ENCODE peak calls at places on chromosomes 4 and X, in nine cellular contexts. K is GM23338; N is suprapubic skin; J is CD8-positive, alpha-beta T cell; F is transverse colon; Z is glutamatergic neuron; E is Calu3; X is fibroblast of lung; H is ovary. U is an unnamed sample.
A peak's percentile ranks its signal among the peaks of the same experiment; 100 is the strongest.

GRCh38 chr4:73387552-73387951 is 16.5 kb upstream of the ALB start:
- DNase-seq in K (no peak), N (no peak), J (no peak), F (no peak), Z (no peak), E (no peak), X (no peak), H (no peak), U (no peak)

GRCh38 chr4:94365304-94365703 is 22.7 kb upstream of the HPGDS start:
- DNase-seq in K (no peak), N (no peak), J (no peak), F (no peak), Z (no peak), E (no peak), X (no peak), H (no peak), U (no peak)

GRCh38 chr4:152522754-152523153 is 13.1 kb downstream of the FBXW7 start:
- DNase-seq in K (no peak), N (no peak), J (no peak), F (no peak), Z (no peak), E (no peak), X (no peak), H (no peak), U (no peak)

GRCh38 chrX:21943460-21944135 is 3.1 kb downstream of the SMS start:
- DNase-seq in K (no peak), N (no peak), J (no peak), F (no peak), Z (no peak), E (no peak), X (peak; percentile 89), H (no peak), U (peak; percentile 54)

GRCh38 chr4:1516881-1517480 is 110.7 kb upstream of the NKX1-1 start:
- DNase-seq in K (no peak), N (no peak), J (no peak), F (no peak), Z (no peak), E (no peak), X (no peak), H (no peak), U (no peak)

GRCh38 chrX:40644821-40645358 is 2.5 kb downstream of the CXorf38 start:
- DNase-seq in K (no peak), N (no peak), J (peak; percentile 54), F (peak; percentile 77), Z (no peak), E (peak; percentile 59), X (peak; percentile 73), H (peak; percentile 66), U (peak; percentile 57)

GRCh38 chrX:74242050-74242449 is 61.9 kb upstream of the ZCCHC13 start:
- DNase-seq in K (no peak), N (no peak), J (no peak), F (no peak), Z (no peak), E (no peak), X (peak; percentile 39), H (no peak), U (no peak)

GRCh38 chr4:10016169-10016568 is 5.1 kb downstream of the SLC2A9 start:
- DNase-seq in K (no peak), N (no peak), J (no peak), F (no peak), Z (no peak), E (no peak), X (no peak), H (no peak), U (no peak)

GRCh38 chrX:24513416-24513815 is 48.3 kb downstream of the PDK3 start:
- DNase-seq in K (no peak), N (no peak), J (no peak), F (no peak), Z (no peak), E (no peak), X (no peak), H (no peak), U (no peak)

GRCh38 chr4:37970702-37971101 is 10.5 kb downstream of the PTTG2 start:
- DNase-seq in K (peak; percentile 82), N (no peak), J (peak; percentile 69), F (peak; percentile 86), Z (no peak), E (peak; percentile 65), X (peak; percentile 21), H (peak; percentile 38), U (peak; percentile 59)

GRCh38 chr4:27463816-27464215 is 603.2 kb downstream of the STIM2 start:
- DNase-seq in K (no peak), N (no peak), J (no peak), F (no peak), Z (no peak), E (no peak), X (peak; percentile 1), H (no peak), U (no peak)

GRCh38 chr4:3898098-3898497 is 131.9 kb downstream of the ADRA2C start:
- DNase-seq in K (no peak), N (no peak), J (no peak), F (no peak), Z (no peak), E (no peak), X (no peak), H (no peak), U (no peak)

GRCh38 chrX:102338162-102338561 is 91.2 kb downstream of the NXF2 start:
- DNase-seq in K (no peak), N (peak; percentile 32), J (no peak), F (no peak), Z (no peak), E (no peak), X (no peak), H (no peak), U (no peak)

GRCh38 chr4:134567461-134567860 is 365.9 kb upstream of the PABPC4L start:
- DNase-seq in K (no peak), N (no peak), J (no peak), F (no peak), Z (no peak), E (no peak), X (no peak), H (no peak), U (no peak)

GRCh38 chr4:110854021-110854678 is 231.3 kb upstream of the PITX2 start:
- DNase-seq in K (no peak), N (no peak), J (no peak), F (peak; percentile 56), Z (peak; percentile 25), E (peak; percentile 5), X (peak; percentile 89), H (no peak), U (no peak)

GRCh38 chr4:99708551-99708950 is 50.9 kb upstream of the C4orf54 start:
- DNase-seq in K (no peak), N (no peak), J (no peak), F (no peak), Z (no peak), E (no peak), X (no peak), H (no peak), U (no peak)

GRCh38 chr4:139734201-139734874 is 68.7 kb downstream of the MGST2 start:
- DNase-seq in K (no peak), N (no peak), J (no peak), F (no peak), Z (no peak), E (no peak), X (peak; percentile 91), H (peak; percentile 79), U (no peak)

GRCh38 chr4:139735381-139736256 is 70.0 kb downstream of the MGST2 start:
- DNase-seq in K (peak; percentile 66), N (no peak), J (no peak), F (no peak), Z (peak; percentile 83), E (no peak), X (peak; percentile 39), H (peak; percentile 57), U (peak; percentile 14)

GRCh38 chr4:139736661-139737060 is 71.0 kb downstream of the MGST2 start:
- DNase-seq in K (peak; percentile 25), N (no peak), J (no peak), F (no peak), Z (no peak), E (no peak), X (peak; percentile 3), H (no peak), U (no peak)

GRCh38 chr4:139736257-139736626 is 70.6 kb downstream of the MGST2 start:
- DNase-seq in K (peak; percentile 22), N (no peak), J (no peak), F (no peak), Z (no peak), E (no peak), X (no peak), H (no peak), U (no peak)

GRCh38 chr4:139734875-139735380 is 69.3 kb downstream of the MGST2 start:
- DNase-seq in K (peak; percentile 91), N (peak; percentile 89), J (peak; percentile 50), F (peak; percentile 74), Z (peak; percentile 97), E (peak; percentile 61), X (peak; percentile 83), H (peak; percentile 95), U (peak; percentile 92)
- TF ChIP-seq CTCF in K (peak; percentile 87), N (peak; percentile 92), J (peak; percentile 22), F (peak; percentile 71), Z (no peak), E (peak; percentile 62), X (peak; percentile 49), H (peak; percentile 86), U (peak; percentile 70)

GRCh38 chrX:123884809-123885408 is 25.1 kb downstream of the XIAP start:
- DNase-seq in K (peak; percentile 54), N (no peak), J (peak; percentile 25), F (no peak), Z (no peak), E (peak; percentile 42), X (peak; percentile 67), H (peak; percentile 24), U (no peak)
- TF ChIP-seq CTCF in K (peak; percentile 39), N (peak; percentile 32), J (peak; percentile 49), F (peak; percentile 43), Z (peak; percentile 45), E (peak; percentile 31), X (peak; percentile 17), H (no peak), U (no peak)

GRCh38 chrX:43961699-43962098 is 11.5 kb downstream of the NDP start:
- DNase-seq in K (no peak), N (no peak), J (no peak), F (no peak), Z (no peak), E (no peak), X (no peak), H (no peak), U (no peak)
- TF ChIP-seq CTCF in K (peak; percentile 46), N (no peak), J (no peak), F (peak; percentile 11), Z (peak; percentile 36), E (no peak), X (no peak), H (no peak), U (no peak)

DNA sequence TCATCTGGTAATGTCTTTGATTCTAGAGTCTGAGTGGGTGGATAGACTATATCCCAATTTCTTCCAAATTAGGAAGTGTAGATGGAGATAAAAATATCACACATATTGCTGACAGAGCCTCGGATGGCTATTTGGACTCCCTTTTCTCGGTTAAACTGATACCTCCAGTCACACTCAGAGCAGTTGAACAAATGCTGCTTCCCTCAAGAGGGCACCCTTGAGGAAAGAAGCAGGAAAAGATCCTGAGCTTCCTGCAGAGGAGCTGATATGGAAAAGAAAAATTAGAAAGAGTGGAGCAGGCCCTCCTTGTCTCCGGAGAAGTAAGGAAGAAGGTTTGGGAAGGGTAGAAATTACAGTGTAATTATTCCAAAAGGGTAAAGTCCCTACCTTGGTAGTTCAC is 96.2 kb upstream of the CCSER1 start:
- DNase-seq in K (peak; percentile 72), N (no peak), J (no peak), F (no peak), Z (no peak), E (peak; percentile 13), X (no peak), H (no peak), U (no peak)
- TF ChIP-seq CTCF in K (peak; percentile 74), N (no peak), J (no peak), F (no peak), Z (no peak), E (no peak), X (no peak), H (no peak), U (no peak)

U was measured in thyroid gland.